ENCODE peak calls at places on chromosomes 11 and 22, in four cellular contexts. H, I, P and A are unnamed samples.

GRCh38 chr22:48353116-48353947 is 1474.3 kb downstream of the BRD1 start:
- DNase-seq in H (no peak), I (no peak), P (no peak), A (no peak)

GRCh38 chr11:86818466-86819282 is 18.3 kb downstream of the PRSS23 start:
- DNase-seq in H (peak; percentile 81), I (peak; percentile 73), P (no peak), A (peak; percentile 85)

GRCh38 chr22:27639180-27640086 is 162.1 kb downstream of the MN1 start:
- DNase-seq in H (no peak), I (no peak), P (peak; percentile 79), A (no peak)

GRCh38 chr11:1953489-1954284 is 6.6 kb downstream of the MRPL23 start:
- DNase-seq in H (no peak), I (no peak), P (peak; percentile 88), A (no peak)

GRCh38 chr11:69213964-69214363 is 58.2 kb downstream of the SMIM38 start:
- DNase-seq in H (no peak), I (no peak), P (no peak), A (no peak)

GRCh38 chr11:45921561-45922424 is 663 bp upstream of the LARGE2 start:
- DNase-seq in H (no peak), I (no peak), P (peak; percentile 11), A (no peak)

GRCh38 chr22:19497245-19497644 is 17.5 kb downstream of the CDC45 start:
- DNase-seq in H (peak; percentile 97), I (peak; percentile 93), P (no peak), A (peak; percentile 76)

GRCh38 chr11:77658213-77659013 is 20.8 kb upstream of the CLNS1A start:
- DNase-seq in H (peak; percentile 64), I (peak; percentile 38), P (no peak), A (peak; percentile 71)

GRCh38 chr11:76380161-76380976 is 563 bp downstream of the THAP12 start:
- DNase-seq in H (peak; percentile 13), I (peak; percentile 13), P (peak; percentile 19), A (peak; percentile 9)

GRCh38 chr11:76918941-76919386 is 58.2 kb downstream of the ACER3 start:
- DNase-seq in H (peak; percentile 78), I (peak; percentile 53), P (peak; percentile 9), A (peak; percentile 83)

GRCh38 chr11:72352859-72353551 is 81.3 kb downstream of the CLPB start:
- DNase-seq in H (peak; percentile 85), I (peak; percentile 69), P (no peak), A (peak; percentile 94)

GRCh38 chr11:61972112-61972795 is 4.8 kb upstream of the FTH1 start:
- DNase-seq in H (no peak), I (peak; percentile 88), P (no peak), A (no peak)

DNA sequence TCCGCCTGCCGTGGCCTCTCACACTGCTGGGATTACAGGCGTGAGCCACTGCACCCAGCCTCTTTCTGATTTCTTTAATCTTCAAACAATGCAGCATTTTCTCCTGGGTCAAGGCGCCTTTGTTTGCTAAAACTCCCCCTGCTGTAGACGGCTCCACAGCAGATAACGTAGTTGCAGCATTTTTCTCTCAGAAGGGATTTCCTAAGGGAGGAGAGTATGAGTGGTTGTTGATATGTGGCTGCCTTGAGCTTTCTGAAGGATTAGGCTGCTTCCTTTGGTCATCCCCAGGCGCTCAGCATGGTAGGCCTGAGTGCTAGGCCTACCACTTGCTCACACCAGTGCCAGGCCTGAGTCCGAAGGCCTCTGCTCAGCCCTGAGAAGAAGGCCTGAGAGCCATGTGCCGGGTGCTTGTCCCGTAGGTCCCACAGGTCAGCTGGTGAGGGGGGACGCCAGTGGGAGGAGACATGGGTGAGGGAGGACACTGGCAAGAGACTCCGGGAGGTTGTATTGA is 18.1 kb downstream of the SMARCB1 start:
- DNase-seq in H (no peak), I (no peak), P (no peak), A (no peak)
- H3K4me3 ChIP-seq in H (no peak overlapping the region), I (no peak overlapping the region), P (no peak overlapping the region), A (no peak overlapping the region)

GRCh38 chr11:60370252-60370810 is 8.0 kb upstream of the MS4A7 start:
- DNase-seq in H (no peak), I (no peak), P (no peak), A (no peak)
- H3K4me3 ChIP-seq in H (no peak overlapping the region), I (no peak overlapping the region), P (no peak overlapping the region), A (no peak overlapping the region)

GRCh38 chr11:57424802-57425564 is 1.9 kb downstream of the SLC43A3 start:
- DNase-seq in H (peak; percentile 95), I (peak; percentile 87), P (peak; percentile 73), A (peak; percentile 83)
- H3K4me3 ChIP-seq in H (no peak overlapping the region), I (peak overlapping the region; percentile 62), P (peak overlapping the region; percentile 22), A (no peak overlapping the region)

GRCh38 chr22:49853981-49854791 is 542 bp downstream of the ZBED4 start:
- DNase-seq in H (peak; percentile 17), I (peak; percentile 26), P (no peak), A (no peak)
- H3K4me3 ChIP-seq in H (peak overlapping the region; percentile 78), I (peak overlapping the region; percentile 75), P (peak overlapping the region; percentile 54), A (peak overlapping the region; percentile 89)

DNA sequence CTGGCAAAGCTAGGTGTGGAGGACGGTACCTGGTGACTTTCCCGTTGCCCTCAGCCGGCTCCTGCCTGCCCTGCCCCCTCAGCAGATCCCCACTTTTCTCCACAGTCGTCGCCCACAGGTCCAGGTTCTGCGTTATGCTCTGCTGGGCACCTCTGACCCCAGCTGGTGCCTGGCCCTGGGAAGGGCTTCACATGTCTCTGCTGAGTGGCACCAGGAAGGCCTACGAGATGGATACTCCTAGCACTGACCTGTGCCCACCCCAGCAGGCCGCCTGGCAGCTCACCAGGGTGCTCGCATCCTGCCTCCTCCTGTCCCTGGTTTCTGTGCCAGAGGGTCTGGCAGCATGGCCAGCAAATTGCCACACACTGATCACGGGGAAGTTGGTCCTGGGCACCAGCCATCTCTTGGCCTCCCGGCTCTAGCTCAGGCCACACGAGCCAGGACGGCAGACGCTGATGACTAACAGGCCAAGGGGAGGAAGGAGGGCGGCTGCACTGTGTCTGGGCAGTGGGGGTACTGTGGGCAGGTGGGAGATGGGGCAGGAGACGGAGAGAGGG is 13.8 kb downstream of the CARS1 start:
- DNase-seq in H (no peak), I (peak; percentile 62), P (peak; percentile 99), A (peak; percentile 49)
- H3K4me3 ChIP-seq in H (no peak overlapping the region), I (no peak overlapping the region), P (peak overlapping the region; percentile 25), A (no peak overlapping the region)

DNA sequence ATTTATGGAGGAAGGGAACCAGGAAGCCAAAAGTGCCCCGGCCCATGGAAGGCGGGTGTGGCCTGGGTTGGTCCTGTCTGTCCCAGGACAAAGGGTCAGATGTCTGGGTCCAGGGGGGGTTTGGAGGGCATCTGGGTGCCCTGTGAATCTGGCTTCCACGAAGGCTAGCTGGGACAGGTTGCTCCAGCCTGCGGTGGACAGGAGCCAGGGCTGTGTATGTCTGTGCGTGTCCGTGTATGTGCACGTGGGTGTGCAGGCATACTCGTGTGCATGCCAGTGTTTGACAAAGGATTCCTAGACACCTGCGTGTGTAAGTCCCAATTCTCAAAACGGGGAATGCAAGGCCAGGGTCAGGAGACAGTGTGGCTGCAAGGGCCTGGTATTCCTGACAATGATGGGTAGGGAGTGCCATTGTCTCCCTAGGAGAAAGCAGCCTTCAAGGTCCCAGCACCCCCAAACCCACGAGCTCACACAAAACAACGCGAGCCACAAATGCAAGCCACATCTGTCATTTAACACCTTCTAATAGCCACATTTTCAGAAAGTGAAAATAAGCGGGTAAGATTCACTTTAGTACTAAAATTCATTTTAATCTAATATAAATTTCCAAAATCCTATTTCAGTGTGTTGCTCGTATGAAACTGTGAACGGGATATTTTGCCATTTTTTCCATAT is 78.4 kb upstream of the WNT7B start:
- DNase-seq in H (no peak), I (peak; percentile 67), P (peak; percentile 81), A (peak; percentile 44)
- H3K4me3 ChIP-seq in H (no peak overlapping the region), I (peak overlapping the region; percentile 70), P (peak overlapping the region; percentile 78), A (peak overlapping the region; percentile 58)

DNA sequence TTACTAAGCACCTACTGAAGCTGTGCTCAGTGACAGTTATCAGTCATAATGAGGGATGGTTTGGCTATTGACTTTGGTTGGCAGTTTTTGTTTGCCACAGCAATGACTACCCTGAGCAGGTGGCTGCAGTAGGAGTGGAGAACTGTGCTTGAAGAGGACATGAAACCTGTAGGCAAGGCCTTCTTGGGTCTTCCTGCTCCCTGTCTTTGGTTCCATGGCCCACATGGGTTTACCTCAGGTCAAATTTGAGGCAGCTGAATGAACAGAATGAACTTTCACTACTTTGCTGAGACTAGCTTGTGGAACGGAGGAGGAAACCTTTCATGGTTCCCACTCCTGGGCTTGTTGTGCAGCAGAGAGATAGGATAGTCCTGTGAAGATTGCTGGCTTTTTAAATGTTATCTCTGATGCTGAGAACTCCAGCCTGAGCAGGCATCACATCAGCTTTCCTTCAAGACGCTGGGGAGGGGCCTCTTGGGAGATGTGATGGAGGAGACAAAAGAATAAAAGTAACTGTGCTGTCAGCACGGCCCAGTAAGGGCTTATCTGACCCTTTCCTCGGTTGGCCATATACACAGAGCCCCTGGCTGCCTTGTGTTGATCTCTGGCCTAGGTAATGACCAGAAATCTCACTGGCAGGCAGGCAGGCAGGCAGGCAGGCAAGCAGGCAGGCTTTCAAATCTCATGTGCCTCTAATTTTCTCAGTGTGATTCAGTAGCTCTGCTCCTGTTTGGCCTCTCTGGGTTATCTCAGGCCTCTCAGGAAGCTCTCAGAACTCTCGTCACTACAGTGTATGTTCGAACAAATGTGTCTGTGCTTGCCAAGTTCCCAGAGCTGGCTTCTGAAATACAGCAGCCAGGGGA is 12.0 kb downstream of the STIM1 start:
- DNase-seq in H (no peak), I (peak; percentile 12), P (peak; percentile 58), A (peak; percentile 38)
- H3K4me3 ChIP-seq in H (no peak overlapping the region), I (no peak overlapping the region), P (peak overlapping the region; percentile 5), A (no peak overlapping the region)

DNA sequence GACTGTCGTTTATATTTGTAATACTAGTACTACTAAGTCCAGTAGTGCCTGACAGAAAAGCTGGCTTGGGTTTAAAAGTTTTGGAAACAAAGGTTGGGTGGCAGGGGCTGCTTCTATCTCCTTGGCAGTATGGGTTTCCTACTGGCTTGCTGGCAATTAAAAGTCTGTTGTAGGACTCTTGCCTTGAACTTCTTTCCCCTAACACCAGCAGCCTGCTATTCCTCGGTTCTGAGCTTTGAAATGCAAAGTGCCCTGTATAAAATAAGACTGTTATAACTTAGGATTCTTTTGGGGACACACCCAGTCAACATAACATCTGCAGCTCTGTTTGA is 1.3 kb downstream of the RNF169 start:
- DNase-seq in H (no peak), I (no peak), P (no peak), A (no peak)
- H3K4me3 ChIP-seq in H (peak overlapping the region; percentile 90), I (peak overlapping the region; percentile 96), P (peak overlapping the region; percentile 65), A (peak overlapping the region; percentile 86)